ENCODE peak calls at places on chromosomes 2 and 18, in seven cellular contexts. One of them, this sample, is unnamed.

GRCh38 chr18:43420950-43421349 is 143.7 kb upstream of the SYT4 start:
- DNase-seq in iris pigment epithelial cell: peak; percentile 3
- DNase-seq in stimulated activated CD4-positive, alpha-beta T cell treated with anti-CD3 and anti-CD28 coated beads, Interleukin-2, amount 100 ng/mL, for 24 hours: no peak
- DNase-seq in AG04449: no peak
- DNase-seq in COR-L47: no peak
- DNase-seq in breast epithelium: no peak
- DNase-seq in activated naive CD8-positive, alpha-beta T cell treated with anti-CD3 and anti-CD28 coated beads, Interleukin-2, amount 50 U/mL, for 16 hours: no peak
- DNase-seq in this sample: no peak

GRCh38 chr2:69054431-69054830 is 41.5 kb downstream of the ANTXR1 start:
- DNase-seq in activated naive CD8-positive, alpha-beta T cell treated with anti-CD3 and anti-CD28 coated beads, Interleukin-2, amount 50 U/mL, for 16 hours: no peak
- DNase-seq in breast epithelium: no peak
- DNase-seq in COR-L47: no peak
- DNase-seq in stimulated activated CD4-positive, alpha-beta T cell treated with anti-CD3 and anti-CD28 coated beads, Interleukin-2, amount 100 ng/mL, for 24 hours: no peak
- DNase-seq in AG04449: no peak
- DNase-seq in iris pigment epithelial cell: peak; percentile 42
- DNase-seq in this sample: no peak

GRCh38 chr2:15965564-15966019 is 25.2 kb downstream of the MYCN start:
- DNase-seq in stimulated activated CD4-positive, alpha-beta T cell treated with anti-CD3 and anti-CD28 coated beads, Interleukin-2, amount 100 ng/mL, for 24 hours: peak; percentile 66
- DNase-seq in COR-L47: no peak
- DNase-seq in activated naive CD8-positive, alpha-beta T cell treated with anti-CD3 and anti-CD28 coated beads, Interleukin-2, amount 50 U/mL, for 16 hours: no peak
- DNase-seq in iris pigment epithelial cell: no peak
- DNase-seq in AG04449: no peak
- DNase-seq in breast epithelium: no peak
- DNase-seq in this sample: no peak

GRCh38 chr2:27954771-27955384 is 64.3 kb downstream of the BABAM2 start:
- DNase-seq in COR-L47: no peak
- DNase-seq in breast epithelium: no peak
- DNase-seq in activated naive CD8-positive, alpha-beta T cell treated with anti-CD3 and anti-CD28 coated beads, Interleukin-2, amount 50 U/mL, for 16 hours: peak; percentile 11
- DNase-seq in iris pigment epithelial cell: peak; percentile 99
- DNase-seq in AG04449: peak; percentile 92
- DNase-seq in stimulated activated CD4-positive, alpha-beta T cell treated with anti-CD3 and anti-CD28 coated beads, Interleukin-2, amount 100 ng/mL, for 24 hours: peak; percentile 42
- DNase-seq in this sample: no peak

GRCh38 chr2:54624611-54625071 is 98.8 kb upstream of the EML6 start:
- DNase-seq in AG04449: no peak
- DNase-seq in COR-L47: no peak
- DNase-seq in breast epithelium: no peak
- DNase-seq in stimulated activated CD4-positive, alpha-beta T cell treated with anti-CD3 and anti-CD28 coated beads, Interleukin-2, amount 100 ng/mL, for 24 hours: no peak
- DNase-seq in iris pigment epithelial cell: no peak
- DNase-seq in activated naive CD8-positive, alpha-beta T cell treated with anti-CD3 and anti-CD28 coated beads, Interleukin-2, amount 50 U/mL, for 16 hours: no peak
- DNase-seq in this sample: no peak

GRCh38 chr2:71277536-71278103 is 50.7 kb upstream of the PAIP2B start:
- DNase-seq in COR-L47: peak; percentile 43
- DNase-seq in iris pigment epithelial cell: no peak
- DNase-seq in stimulated activated CD4-positive, alpha-beta T cell treated with anti-CD3 and anti-CD28 coated beads, Interleukin-2, amount 100 ng/mL, for 24 hours: peak; percentile 29
- DNase-seq in AG04449: no peak
- DNase-seq in activated naive CD8-positive, alpha-beta T cell treated with anti-CD3 and anti-CD28 coated beads, Interleukin-2, amount 50 U/mL, for 16 hours: no peak
- DNase-seq in breast epithelium: no peak
- DNase-seq in this sample: peak; percentile 11

GRCh38 chr2:198775737-198776136 is 682.0 kb downstream of the SATB2 start:
- DNase-seq in COR-L47: no peak
- DNase-seq in AG04449: no peak
- DNase-seq in iris pigment epithelial cell: no peak
- DNase-seq in stimulated activated CD4-positive, alpha-beta T cell treated with anti-CD3 and anti-CD28 coated beads, Interleukin-2, amount 100 ng/mL, for 24 hours: no peak
- DNase-seq in breast epithelium: no peak
- DNase-seq in activated naive CD8-positive, alpha-beta T cell treated with anti-CD3 and anti-CD28 coated beads, Interleukin-2, amount 50 U/mL, for 16 hours: no peak
- DNase-seq in this sample: no peak

GRCh38 chr18:57716550-57716949 is 86.6 kb downstream of the ATP8B1 start:
- DNase-seq in breast epithelium: no peak
- DNase-seq in stimulated activated CD4-positive, alpha-beta T cell treated with anti-CD3 and anti-CD28 coated beads, Interleukin-2, amount 100 ng/mL, for 24 hours: no peak
- DNase-seq in COR-L47: no peak
- DNase-seq in iris pigment epithelial cell: no peak
- DNase-seq in activated naive CD8-positive, alpha-beta T cell treated with anti-CD3 and anti-CD28 coated beads, Interleukin-2, amount 50 U/mL, for 16 hours: no peak
- DNase-seq in AG04449: no peak
- DNase-seq in this sample: no peak

GRCh38 chr2:223549215-223549614 is 52.9 kb downstream of the SCG2 start:
- DNase-seq in stimulated activated CD4-positive, alpha-beta T cell treated with anti-CD3 and anti-CD28 coated beads, Interleukin-2, amount 100 ng/mL, for 24 hours: no peak
- DNase-seq in COR-L47: peak; percentile 66
- DNase-seq in iris pigment epithelial cell: peak; percentile 91
- DNase-seq in activated naive CD8-positive, alpha-beta T cell treated with anti-CD3 and anti-CD28 coated beads, Interleukin-2, amount 50 U/mL, for 16 hours: no peak
- DNase-seq in AG04449: peak; percentile 82
- DNase-seq in breast epithelium: no peak
- DNase-seq in this sample: peak; percentile 29

GRCh38 chr2:11481789-11482472 is 16.0 kb upstream of the E2F6 start:
- DNase-seq in activated naive CD8-positive, alpha-beta T cell treated with anti-CD3 and anti-CD28 coated beads, Interleukin-2, amount 50 U/mL, for 16 hours: no peak
- DNase-seq in iris pigment epithelial cell: no peak
- DNase-seq in AG04449: no peak
- DNase-seq in breast epithelium: no peak
- DNase-seq in stimulated activated CD4-positive, alpha-beta T cell treated with anti-CD3 and anti-CD28 coated beads, Interleukin-2, amount 100 ng/mL, for 24 hours: no peak
- DNase-seq in COR-L47: no peak
- DNase-seq in this sample: no peak

GRCh38 chr2:241050624-241051577 is 51.2 kb downstream of the MTERF4 start:
- DNase-seq in activated naive CD8-positive, alpha-beta T cell treated with anti-CD3 and anti-CD28 coated beads, Interleukin-2, amount 50 U/mL, for 16 hours: no peak
- DNase-seq in COR-L47: no peak
- DNase-seq in AG04449: no peak
- DNase-seq in iris pigment epithelial cell: no peak
- DNase-seq in stimulated activated CD4-positive, alpha-beta T cell treated with anti-CD3 and anti-CD28 coated beads, Interleukin-2, amount 100 ng/mL, for 24 hours: no peak
- DNase-seq in breast epithelium: no peak
- DNase-seq in this sample: no peak

GRCh38 chr2:123913266-123913810 is 111.7 kb upstream of the CNTNAP5 start:
- DNase-seq in iris pigment epithelial cell: no peak
- DNase-seq in AG04449: no peak
- DNase-seq in stimulated activated CD4-positive, alpha-beta T cell treated with anti-CD3 and anti-CD28 coated beads, Interleukin-2, amount 100 ng/mL, for 24 hours: no peak
- DNase-seq in activated naive CD8-positive, alpha-beta T cell treated with anti-CD3 and anti-CD28 coated beads, Interleukin-2, amount 50 U/mL, for 16 hours: no peak
- DNase-seq in COR-L47: no peak
- DNase-seq in breast epithelium: no peak
- DNase-seq in this sample: no peak